ENCODE peak calls at places on chromosome 9, in eight cellular contexts. E, B, G, Q, H, F, I and K are unnamed samples.

GRCh38 chr9:110207071-110207923 is 662 bp downstream of the C9orf152 start:
- DNase-seq in E (no peak), B (peak; percentile 22), G (no peak), Q (no peak), H (no peak), F (no peak), I (no peak), K (no peak)

GRCh38 chr9:95684516-95684915 is 167.7 kb upstream of the PTCH1 start:
- DNase-seq in E (no peak), B (no peak), G (no peak), Q (no peak), H (no peak), F (no peak), I (no peak), K (no peak)

GRCh38 chr9:6418764-6419163 is 5.8 kb downstream of the UHRF2 start:
- DNase-seq in E (no peak), B (no peak), G (no peak), Q (no peak), H (no peak), F (no peak), I (no peak), K (no peak)

GRCh38 chr9:11933926-11934325 is 759.3 kb upstream of the TYRP1 start:
- DNase-seq in E (no peak), B (no peak), G (no peak), Q (no peak), H (no peak), F (peak; percentile 74), I (no peak), K (no peak)

GRCh38 chr9:95053611-95054440 is 263.7 kb downstream of the FANCC start:
- DNase-seq in E (no peak), B (no peak), G (no peak), Q (no peak), H (no peak), F (no peak), I (no peak), K (no peak)

GRCh38 chr9:106921341-106921899 is 58.5 kb downstream of the ZNF462 start:
- DNase-seq in E (no peak), B (peak; percentile 25), G (peak; percentile 56), Q (no peak), H (peak; percentile 45), F (peak; percentile 67), I (no peak), K (no peak)

GRCh38 chr9:706606-707451 is 134.7 kb upstream of the DMRT1 start:
- DNase-seq in E (peak; percentile 84), B (no peak), G (no peak), Q (no peak), H (peak; percentile 71), F (peak; percentile 23), I (peak; percentile 45), K (no peak)

GRCh38 chr9:17057729-17058128 is 77.1 kb upstream of the CNTLN start:
- DNase-seq in E (no peak), B (no peak), G (no peak), Q (no peak), H (no peak), F (peak; percentile 62), I (no peak), K (no peak)

GRCh38 chr9:18467696-18468095 is 6.3 kb upstream of the ADAMTSL1 start:
- DNase-seq in E (no peak), B (no peak), G (no peak), Q (no peak), H (no peak), F (no peak), I (no peak), K (no peak)

GRCh38 chr9:9585920-9586319 is 1026.9 kb downstream of the PTPRD start:
- DNase-seq in E (no peak), B (no peak), G (no peak), Q (no peak), H (no peak), F (no peak), I (no peak), K (no peak)

GRCh38 chr9:33430942-33431341 is 16.5 kb downstream of the AQP3 start:
- DNase-seq in E (no peak), B (no peak), G (no peak), Q (no peak), H (no peak), F (no peak), I (no peak), K (no peak)

GRCh38 chr9:106467113-106467846 is 395.7 kb upstream of the ZNF462 start:
- DNase-seq in E (no peak), B (no peak), G (no peak), Q (no peak), H (no peak), F (no peak), I (peak; percentile 23), K (no peak)